ENCODE peak calls at places on chromosome 10, in five cellular contexts. M is BE2C; L is effector memory CD4-positive, alpha-beta T cell; G is lower lobe of right lung; F is heart left ventricle. R is an unnamed sample. For H3K4me1, the result is how much of the 10 kb centered on the place peaks cover.

GRCh38 chr10:97140284-97140846 is 45.4 kb downstream of the SLIT1 start:
- DNase-seq in M (no peak), F (no peak), L (no peak), G (no peak), R (no peak)

GRCh38 chr10:3763035-3763456 is 22.0 kb downstream of the KLF6 start:
- DNase-seq in G (no peak), M (no peak), F (no peak), L (no peak), R (peak)

GRCh38 chr10:75099952-75100763 is 11.3 kb upstream of the SAMD8 start:
- DNase-seq in L (peak), G (peak), F (peak), M (peak), R (peak)

GRCh38 chr10:55180357-55180756 is 379.3 kb upstream of the PCDH15 start:
- DNase-seq in L (no peak), M (no peak), F (no peak), G (no peak), R (no peak)

GRCh38 chr10:11176746-11177145 is 159.1 kb downstream of the CELF2 start:
- DNase-seq in L (no peak), M (no peak), F (no peak), G (no peak), R (peak)

GRCh38 chr10:124153601-124153930 is 60.2 kb upstream of the CHST15 start:
- DNase-seq in G (no peak), F (no peak), L (no peak), M (no peak), R (no peak)

GRCh38 chr10:5583525-5584175 is 58.9 kb downstream of the CALML3 start:
- DNase-seq in G (peak), L (no peak), M (peak), F (no peak), R (peak)

GRCh38 chr10:130934333-130935035 is 377.0 kb downstream of the TCERG1L start:
- DNase-seq in F (no peak), G (no peak), M (no peak), L (no peak), R (no peak)

GRCh38 chr10:63554666-63555065 is 33.5 kb downstream of the REEP3 start:
- DNase-seq in M (no peak), G (peak), F (no peak), L (no peak), R (peak)

GRCh38 chr10:29658984-29659769 is 24.4 kb upstream of the SVIL start:
- DNase-seq in L (peak), G (peak), M (no peak), F (peak), R (no peak)

GRCh38 chr10:122044045-122044661 is 55.2 kb downstream of the TACC2 start:
- DNase-seq in G (no peak), M (no peak), F (peak), L (no peak), R (no peak)

GRCh38 chr10:122040786-122041185 is 51.8 kb downstream of the TACC2 start:
- DNase-seq in L (no peak), F (no peak), G (no peak), M (no peak), R (no peak)

GRCh38 chr10:122044713-122045112 is 55.8 kb downstream of the TACC2 start:
- DNase-seq in L (no peak), F (peak), G (no peak), M (no peak), R (no peak)

GRCh38 chr10:122045212-122045611 is 56.2 kb downstream of the TACC2 start:
- DNase-seq in F (no peak), M (no peak), L (no peak), G (no peak), R (peak)

GRCh38 chr10:122042836-122043235 is 53.9 kb downstream of the TACC2 start:
- DNase-seq in F (no peak), L (no peak), M (no peak), G (no peak), R (no peak)
- H3K4me1 ChIP-seq in F (under half), L (under half), M (under half), G (under half), R (under half)

DNA sequence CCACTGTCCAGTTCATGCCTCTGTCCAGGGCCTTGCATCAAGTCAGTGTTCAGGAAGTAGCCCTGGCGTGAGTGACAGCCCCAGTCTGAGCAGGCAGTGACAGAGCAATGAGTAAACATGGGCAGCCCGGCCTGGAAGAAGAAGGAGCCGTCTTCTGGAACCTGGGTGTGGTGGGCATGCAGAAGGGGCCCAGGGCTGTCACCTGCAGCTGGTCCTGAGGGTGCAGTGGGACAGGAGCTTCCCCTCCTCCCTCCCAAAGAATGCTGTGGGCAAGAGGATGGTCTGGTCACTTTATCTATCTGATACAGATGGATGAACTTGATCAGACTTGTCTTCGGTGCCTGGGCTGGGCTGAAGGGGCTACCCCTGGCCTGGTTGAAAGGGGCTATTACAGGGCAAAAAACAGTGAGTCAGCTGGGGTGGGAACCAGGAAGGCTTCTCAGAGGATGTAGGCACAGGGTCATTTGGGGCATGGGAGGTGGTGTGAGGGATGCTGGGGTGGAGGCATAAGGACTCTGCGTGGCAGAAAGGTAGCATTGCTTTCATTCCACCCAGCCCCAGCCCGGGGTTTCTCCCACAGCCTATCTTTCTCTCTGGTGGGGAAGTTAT is 42.7 kb upstream of the PPIF start:
- DNase-seq in L (no peak), F (no peak), M (no peak), G (no peak), R (no peak)
- H3K4me3 ChIP-seq in L (no peak), F (no peak), M (no peak), G (no peak), R (no peak)

DNA sequence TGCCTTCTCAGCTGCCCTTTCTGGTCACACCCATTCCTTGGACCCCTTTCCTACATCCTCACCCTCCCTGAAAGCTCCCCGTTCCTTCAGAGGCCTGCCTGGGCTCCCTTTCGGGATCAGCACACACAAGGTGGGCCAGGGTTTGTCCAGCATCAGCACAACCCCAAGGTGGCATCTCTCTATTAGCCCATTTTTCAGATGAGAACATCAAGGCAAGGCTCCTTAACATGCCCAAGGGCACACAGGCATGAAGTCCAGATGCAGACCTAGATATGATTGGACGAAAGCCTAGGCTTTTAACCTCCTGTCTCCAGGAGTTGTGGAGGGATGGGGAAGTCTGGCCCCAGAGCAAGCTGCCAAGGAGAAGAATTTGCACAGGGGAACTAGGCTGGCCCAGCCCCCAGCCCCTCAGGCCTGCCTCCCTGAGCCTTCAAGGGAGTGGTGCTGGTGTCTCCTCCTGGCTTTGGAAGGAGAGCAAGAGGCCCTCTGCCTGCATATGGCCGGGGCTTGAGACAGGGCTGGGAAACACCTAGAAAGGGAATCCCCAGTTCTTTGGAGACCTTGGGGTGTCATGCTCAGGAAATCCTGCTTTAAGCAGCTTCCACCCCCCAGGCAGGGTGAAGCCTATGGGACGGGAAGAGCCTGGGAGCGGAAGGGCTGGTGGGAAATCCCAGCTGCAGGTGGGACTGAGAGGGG is 9.0 kb upstream of the VSIR start:
- DNase-seq in G (peak), L (no peak), M (no peak), F (peak), R (no peak)
- H3K4me1 ChIP-seq in G (under half), L (under half), M (under half), F (under half), R (under half)

GRCh38 chr10:66928000-66928770 is 2.3 kb downstream of the LRRTM3 start:
- DNase-seq in L (no peak), M (peak), G (no peak), F (peak), R (no peak)

GRCh38 chr10:66925896-66926719 is at the start of gene LRRTM3:
- DNase-seq in L (no peak), G (no peak), F (peak), M (peak), R (peak)

GRCh38 chr10:66926841-66927240 is 1.0 kb downstream of the LRRTM3 start:
- DNase-seq in F (no peak), G (no peak), M (no peak), L (no peak), R (no peak)

GRCh38 chr10:66928791-66929190 is 3.0 kb downstream of the LRRTM3 start:
- DNase-seq in G (no peak), M (no peak), L (no peak), F (no peak), R (no peak)

GRCh38 chr10:66927271-66927950 is 1.6 kb downstream of the LRRTM3 start:
- DNase-seq in L (no peak), M (no peak), G (no peak), F (no peak), R (no peak)
- H3K4me3 ChIP-seq in L (no peak), M (peak), G (no peak), F (no peak), R (no peak)

DNA sequence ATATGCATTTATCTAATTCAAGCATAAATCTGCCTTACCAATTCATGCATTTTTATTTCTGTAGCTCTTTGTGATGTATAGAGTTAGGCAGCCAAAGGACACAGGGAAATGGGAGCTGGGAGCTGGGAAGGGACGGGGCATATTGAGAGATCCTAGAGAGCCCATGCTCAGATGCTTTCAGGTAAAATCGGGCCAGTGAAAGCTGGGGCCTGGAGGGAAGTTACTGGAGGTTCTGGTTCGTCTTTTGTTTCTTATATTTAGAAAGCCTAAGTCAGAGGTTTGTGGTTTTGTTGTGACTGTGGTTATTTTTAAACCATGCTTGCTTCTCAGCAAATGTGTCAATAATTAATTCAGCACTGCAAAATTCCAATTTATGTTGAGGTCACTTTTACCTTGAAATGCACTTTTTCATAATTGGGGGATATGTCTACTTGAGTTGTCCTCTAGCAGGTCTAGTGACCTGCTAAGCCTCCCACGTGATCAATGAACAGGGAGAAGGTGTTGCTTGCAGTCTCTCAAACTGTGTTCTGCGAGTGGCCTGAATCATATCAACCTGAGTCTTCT is 5.0 kb downstream of the IFIT3 start:
- DNase-seq in M (no peak), F (no peak), L (no peak), G (no peak), R (peak)
- H3K4me1 ChIP-seq in M (under half), F (half or more), L (under half), G (half or more), R (under half)